ENCODE peak calls at places on chromosomes 6 and 20, in four cellular contexts. Z is Peyer's patch, T is transverse colon, C is body of pancreas. Q is an unnamed sample.

GRCh38 chr6:47964994-47965393 is 146.0 kb downstream of the PTCHD4 start:
- DNase-seq in Z (no peak), T (no peak), C (no peak), Q (no peak)

GRCh38 chr6:110482774-110483400 is 6.5 kb upstream of the SLC22A16 start:
- DNase-seq in Z (no peak), T (no peak), C (no peak), Q (no peak)

GRCh38 chr20:48716086-48716485 is 111.7 kb downstream of the PREX1 start:
- DNase-seq in Z (peak; percentile 70), T (peak; percentile 32), C (no peak), Q (no peak)

GRCh38 chr6:134177236-134177635 is 124.8 kb upstream of the SLC2A12 start:
- DNase-seq in Z (no peak), T (no peak), C (no peak), Q (no peak)

GRCh38 chr6:142796571-142796970 is 148.4 kb downstream of the HIVEP2 start:
- DNase-seq in Z (no peak), T (no peak), C (no peak), Q (no peak)

GRCh38 chr6:96015321-96015790 is 418 bp upstream of the FUT9 start:
- DNase-seq in Z (no peak), T (no peak), C (peak; percentile 74), Q (no peak)

GRCh38 chr20:53905019-53905847 is 165.2 kb downstream of the BCAS1 start:
- DNase-seq in Z (no peak), T (no peak), C (no peak), Q (no peak)

GRCh38 chr6:102732908-102733307 is 1339.4 kb downstream of the GRIK2 start:
- DNase-seq in Z (no peak), T (no peak), C (no peak), Q (no peak)

GRCh38 chr6:88166493-88166900 is 350 bp upstream of the CNR1 start:
- DNase-seq in Z (peak; percentile 59), T (no peak), C (no peak), Q (no peak)

GRCh38 chr6:31114540-31114876 is at the start of gene PSORS1C1:
- DNase-seq in Z (no peak), T (peak; percentile 88), C (peak; percentile 57), Q (peak; percentile 91)

GRCh38 chr20:10376271-10377075 is 57.5 kb downstream of the MKKS start:
- DNase-seq in Z (no peak), T (no peak), C (no peak), Q (no peak)

GRCh38 chr20:59145926-59146800 is 17.5 kb upstream of the ZNF831 start:
- DNase-seq in Z (peak; percentile 74), T (no peak), C (no peak), Q (no peak)

GRCh38 chr20:57397693-57398108 is 6.5 kb downstream of the RBM38 start:
- DNase-seq in Z (peak; percentile 85), T (peak; percentile 57), C (no peak), Q (no peak)

GRCh38 chr20:57627972-57628650 is 7.9 kb upstream of the ZBP1 start:
- DNase-seq in Z (peak; percentile 83), T (peak; percentile 44), C (no peak), Q (peak; percentile 47)

GRCh38 chr6:35425284-35425683 is 26.9 kb upstream of the FANCE start:
- DNase-seq in Z (no peak), T (no peak), C (no peak), Q (no peak)

GRCh38 chr6:11033825-11034224 is 10.3 kb downstream of the ELOVL2 start:
- DNase-seq in Z (no peak), T (no peak), C (no peak), Q (no peak)

GRCh38 chr20:7926323-7926722 is 13.9 kb downstream of the HAO1 start:
- DNase-seq in Z (no peak), T (no peak), C (no peak), Q (no peak)

GRCh38 chr20:4563534-4563933 is 158.2 kb upstream of the PRND start:
- DNase-seq in Z (no peak), T (no peak), C (no peak), Q (no peak)

GRCh38 chr20:48656661-48657211 is 171.1 kb downstream of the PREX1 start:
- DNase-seq in Z (no peak), T (no peak), C (peak; percentile 35), Q (no peak)

GRCh38 chr6:76774750-76775396 is 688.4 kb downstream of the HTR1B start:
- DNase-seq in Z (no peak), T (no peak), C (peak; percentile 84), Q (no peak)

GRCh38 chr6:43780293-43780692 is 10.3 kb downstream of the VEGFA start:
- DNase-seq in Z (no peak), T (no peak), C (no peak), Q (no peak)
- H3K36me3 ChIP-seq in Z (peaks cover 92% of the 10 kb centered on the region), T (peaks cover 53% of the 10 kb centered on the region), C (peaks cover 16% of the 10 kb centered on the region), Q (no peaks in the 10 kb centered on the region)

DNA sequence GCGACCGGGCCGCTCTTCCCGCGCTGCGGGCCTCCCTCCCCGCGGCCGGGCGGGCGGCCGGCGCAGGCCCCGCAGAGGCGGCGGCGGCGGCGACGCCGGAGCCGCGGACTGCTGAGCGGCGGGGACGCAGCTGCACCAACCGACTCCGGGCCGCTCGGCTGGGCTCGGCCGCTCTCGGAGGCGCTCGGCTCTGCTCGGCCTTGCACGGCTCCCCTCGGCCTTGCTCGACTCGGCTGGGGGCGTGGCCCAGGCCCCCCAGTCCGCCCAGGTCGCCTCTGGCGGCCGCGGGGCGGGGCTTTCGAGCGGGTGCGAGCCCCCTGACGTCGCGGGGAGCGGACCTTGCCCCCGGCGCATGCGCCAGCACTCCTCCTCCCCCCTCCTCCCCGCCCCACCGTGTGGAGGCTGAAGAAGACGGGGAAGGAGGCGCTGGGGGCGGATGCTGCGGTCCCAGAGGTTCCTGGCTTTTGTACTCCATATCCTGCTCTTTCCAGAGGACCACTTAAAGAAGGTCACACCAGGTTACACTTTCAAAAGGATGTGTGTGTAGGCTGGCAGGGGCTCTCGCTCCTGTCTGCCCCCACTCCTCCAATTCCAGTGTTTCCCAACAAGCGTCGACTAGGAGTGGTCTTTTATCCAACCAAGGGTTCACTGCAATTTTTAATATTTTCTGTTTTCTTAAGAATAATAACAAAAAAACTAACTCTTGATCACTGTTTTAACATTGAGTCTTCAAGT is at the start of gene ZHX3:
- DNase-seq in Z (peak; percentile 96), T (peak; percentile 98), C (peak; percentile 98), Q (peak; percentile 96)
- TF ChIP-seq POLR2A in Z (peak; percentile 81), T (peak; percentile 72), C (peak; percentile 59), Q (peak; percentile 85)

GRCh38 chr6:15500901-15501805 is 161.7 kb downstream of the DTNBP1 start:
- DNase-seq in Z (no peak), T (peak; percentile 4), C (no peak), Q (no peak)
- H3K36me3 ChIP-seq in Z (peaks cover 45% of the 10 kb centered on the region), T (peaks cover 13% of the 10 kb centered on the region), C (no peaks in the 10 kb centered on the region), Q (no peaks in the 10 kb centered on the region)

GRCh38 chr6:56542367-56543331 is 100.0 kb downstream of the DST start:
- DNase-seq in Z (peak; percentile 65), T (peak; percentile 94), C (peak; percentile 96), Q (peak; percentile 98)
- TF ChIP-seq POLR2A in Z (peak; percentile 87), T (peak; percentile 93), C (peak; percentile 99), Q (peak; percentile 99)

GRCh38 chr20:35560105-35560511 is 18.2 kb downstream of the ERGIC3 start:
- DNase-seq in Z (no peak), T (peak; percentile 73), C (no peak), Q (no peak)

GRCh38 chr20:35558981-35559693 is 17.3 kb downstream of the ERGIC3 start:
- DNase-seq in Z (no peak), T (no peak), C (no peak), Q (no peak)

GRCh38 chr20:35560541-35560940 is 18.7 kb downstream of the ERGIC3 start:
- DNase-seq in Z (no peak), T (no peak), C (no peak), Q (no peak)

GRCh38 chr20:35556871-35557270 is 15.0 kb downstream of the ERGIC3 start:
- DNase-seq in Z (no peak), T (no peak), C (no peak), Q (no peak)

GRCh38 chr20:35558416-35558815 is 16.5 kb downstream of the ERGIC3 start:
- DNase-seq in Z (no peak), T (no peak), C (no peak), Q (no peak)
- H3K36me3 ChIP-seq in Z (peaks cover 44% of the 10 kb centered on the region), T (no peaks in the 10 kb centered on the region), C (no peaks in the 10 kb centered on the region), Q (no peaks in the 10 kb centered on the region)

GRCh38 chr6:144063246-144063743 is 32.1 kb downstream of the SF3B5 start:
- DNase-seq in Z (peak; percentile 32), T (peak; percentile 51), C (peak; percentile 40), Q (no peak)

GRCh38 chr6:144064831-144065668 is 30.3 kb downstream of the SF3B5 start:
- DNase-seq in Z (peak; percentile 28), T (peak; percentile 70), C (peak; percentile 74), Q (no peak)

GRCh38 chr6:144064402-144064830 is 31.0 kb downstream of the SF3B5 start:
- DNase-seq in Z (peak; percentile 59), T (peak; percentile 51), C (peak; percentile 45), Q (no peak)

GRCh38 chr6:144062757-144063156 is 32.6 kb downstream of the SF3B5 start:
- DNase-seq in Z (no peak), T (no peak), C (no peak), Q (no peak)

DNA sequence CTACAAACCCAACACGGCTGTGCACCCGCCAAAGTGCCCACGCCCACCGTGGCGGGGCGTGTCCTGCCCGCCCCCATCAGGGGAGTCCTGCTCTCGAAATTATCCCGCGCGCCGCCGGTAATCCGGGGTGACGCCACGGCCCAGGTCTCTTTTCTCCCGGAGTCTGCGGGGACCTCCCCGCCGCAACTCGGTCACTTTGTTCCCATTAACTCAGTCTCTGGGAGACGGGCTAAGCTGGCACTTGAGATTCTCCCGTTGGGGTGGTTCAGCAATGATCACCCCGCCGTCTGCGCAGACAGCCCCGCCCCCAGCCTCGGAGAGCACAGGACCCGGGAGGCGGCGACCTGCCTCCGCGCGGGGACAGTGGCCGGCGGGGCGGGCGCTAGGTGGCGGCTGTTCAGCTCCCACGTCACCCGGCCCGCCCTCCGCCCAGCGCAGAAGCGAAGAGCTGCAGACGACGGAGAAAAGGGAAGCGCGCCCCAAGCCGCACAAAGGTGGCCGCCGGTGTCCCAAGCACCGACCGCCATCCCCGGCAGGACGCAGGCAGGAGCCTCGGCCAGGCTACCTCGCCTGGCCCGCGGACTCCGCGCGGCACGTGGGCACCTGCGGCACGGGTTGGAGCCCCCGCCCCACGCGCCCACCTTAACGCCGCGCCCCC is 31.5 kb downstream of the SF3B5 start:
- DNase-seq in Z (peak; percentile 97), T (peak; percentile 95), C (peak; percentile 95), Q (peak; percentile 38)
- TF ChIP-seq POLR2A in Z (peak; percentile 99), T (peak; percentile 98), C (peak; percentile 95), Q (peak; percentile 57)

Q was measured in uterus.